ENCODE peak calls at places on chromosome 12, in eight cellular contexts. N, B, E, U, L, Y, X and D are unnamed samples.
A peak's percentile ranks its signal among the peaks of the same experiment; 100 is the strongest.

GRCh38 chr12:46409974-46410373 is 37.4 kb upstream of the SLC38A2 start:
- DNase-seq in N (no peak), B (no peak), E (no peak), U (no peak), L (no peak), Y (no peak), X (no peak), D (no peak)

GRCh38 chr12:12673296-12673695 is 22.7 kb downstream of the GPR19 start:
- DNase-seq in N (no peak), B (no peak), E (no peak), U (peak; percentile 65), L (no peak), Y (no peak), X (no peak), D (no peak)

GRCh38 chr12:1680804-1681492 is 9.9 kb upstream of the ADIPOR2 start:
- DNase-seq in N (no peak), B (no peak), E (no peak), U (no peak), L (no peak), Y (no peak), X (no peak), D (no peak)

GRCh38 chr12:11765421-11765816 is 115.9 kb downstream of the ETV6 start:
- DNase-seq in N (no peak), B (no peak), E (no peak), U (no peak), L (no peak), Y (no peak), X (no peak), D (no peak)

GRCh38 chr12:43336962-43337555 is 214.9 kb downstream of the ADAMTS20 start:
- DNase-seq in N (peak; percentile 21), B (peak; percentile 57), E (no peak), U (no peak), L (no peak), Y (peak; percentile 21), X (peak; percentile 25), D (no peak)

GRCh38 chr12:104670439-104671406 is 214.0 kb downstream of the CHST11 start:
- DNase-seq in N (peak; percentile 52), B (no peak), E (no peak), U (peak; percentile 33), L (no peak), Y (no peak), X (no peak), D (no peak)

GRCh38 chr12:130677957-130678558 is 38.0 kb downstream of the RIMBP2 start:
- DNase-seq in N (no peak), B (no peak), E (no peak), U (no peak), L (no peak), Y (no peak), X (no peak), D (no peak)

GRCh38 chr12:47808049-47808448 is 11.7 kb downstream of the HDAC7 start:
- DNase-seq in N (no peak), B (peak; percentile 34), E (no peak), U (peak; percentile 43), L (peak; percentile 40), Y (peak; percentile 73), X (no peak), D (no peak)

GRCh38 chr12:89225808-89226368 is 126.4 kb downstream of the DUSP6 start:
- DNase-seq in N (peak; percentile 32), B (peak; percentile 83), E (no peak), U (no peak), L (no peak), Y (no peak), X (no peak), D (no peak)

GRCh38 chr12:121251838-121252237 is 41.9 kb downstream of the P2RX4 start:
- DNase-seq in N (no peak), B (no peak), E (no peak), U (no peak), L (no peak), Y (no peak), X (no peak), D (no peak)

GRCh38 chr12:26109343-26109841 is 15.4 kb downstream of the BHLHE41 start:
- DNase-seq in N (no peak), B (peak; percentile 33), E (no peak), U (no peak), L (no peak), Y (no peak), X (no peak), D (no peak)

GRCh38 chr12:12219664-12220063 is 47.2 kb downstream of the LRP6 start:
- DNase-seq in N (no peak), B (no peak), E (peak; percentile 55), U (no peak), L (no peak), Y (no peak), X (no peak), D (no peak)

GRCh38 chr12:90099288-90099687 is 390.6 kb upstream of the ATP2B1 start:
- DNase-seq in N (peak; percentile 63), B (no peak), E (no peak), U (no peak), L (no peak), Y (no peak), X (no peak), D (no peak)

GRCh38 chr12:110901401-110901800 is 19.0 kb downstream of the MYL2 start:
- DNase-seq in N (no peak), B (no peak), E (peak; percentile 29), U (no peak), L (no peak), Y (no peak), X (no peak), D (no peak)

GRCh38 chr12:43285248-43285647 is 266.8 kb downstream of the ADAMTS20 start:
- DNase-seq in N (no peak), B (no peak), E (no peak), U (no peak), L (no peak), Y (no peak), X (no peak), D (no peak)

GRCh38 chr12:56299308-56299852 is 750 bp downstream of the CS start:
- DNase-seq in N (peak; percentile 27), B (no peak), E (no peak), U (no peak), L (peak; percentile 33), Y (no peak), X (no peak), D (no peak)

GRCh38 chr12:90305379-90305778 is 596.7 kb upstream of the ATP2B1 start:
- DNase-seq in N (no peak), B (peak; percentile 75), E (no peak), U (no peak), L (no peak), Y (no peak), X (no peak), D (no peak)

GRCh38 chr12:5177731-5178130 is 134.1 kb downstream of the KCNA5 start:
- DNase-seq in N (no peak), B (no peak), E (no peak), U (no peak), L (no peak), Y (no peak), X (no peak), D (no peak)

GRCh38 chr12:124913474-124914391 is 717 bp downstream of the UBC start:
- DNase-seq in N (peak; percentile 94), B (peak; percentile 93), E (peak; percentile 76), U (no peak), L (peak; percentile 74), Y (peak; percentile 64), X (peak; percentile 82), D (no peak)

GRCh38 chr12:69101505-69101904 is 137.9 kb upstream of the CPSF6 start:
- DNase-seq in N (peak; percentile 7), B (no peak), E (peak; percentile 49), U (no peak), L (no peak), Y (no peak), X (no peak), D (no peak)

GRCh38 chr12:133220521-133220920 is 15.2 kb downstream of the ANHX start:
- DNase-seq in N (no peak), B (no peak), E (no peak), U (no peak), L (no peak), Y (no peak), X (no peak), D (no peak)

DNA sequence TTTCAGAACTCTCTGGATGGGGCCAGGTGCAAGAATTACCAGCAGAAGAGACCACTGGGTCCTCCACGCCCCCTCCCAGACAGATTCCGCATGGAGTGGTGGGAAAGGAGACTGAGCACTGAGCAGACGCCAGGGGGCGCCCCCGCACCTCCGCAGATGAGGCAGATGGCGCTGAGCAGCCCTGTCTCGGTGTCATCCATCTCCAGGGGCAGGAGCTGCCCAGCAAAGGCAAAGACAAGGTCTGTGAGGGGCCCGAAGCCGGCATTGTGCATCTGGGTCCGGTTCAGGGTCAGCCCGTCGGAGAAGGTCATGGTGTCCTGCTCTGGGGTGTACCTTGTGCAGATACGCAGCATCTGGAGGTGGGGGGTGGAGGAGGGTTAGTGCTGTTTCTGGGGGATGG is 6.3 kb upstream of the ITGB7 start:
- DNase-seq in N (peak; percentile 81), B (peak; percentile 92), E (peak; percentile 59), U (no peak), L (peak; percentile 81), Y (peak; percentile 93), X (no peak), D (no peak)
- TF ChIP-seq REST in N (no peak), B (no peak), E (no peak), U (no peak), L (no peak), Y (no peak), X (no peak), D (no peak)

DNA sequence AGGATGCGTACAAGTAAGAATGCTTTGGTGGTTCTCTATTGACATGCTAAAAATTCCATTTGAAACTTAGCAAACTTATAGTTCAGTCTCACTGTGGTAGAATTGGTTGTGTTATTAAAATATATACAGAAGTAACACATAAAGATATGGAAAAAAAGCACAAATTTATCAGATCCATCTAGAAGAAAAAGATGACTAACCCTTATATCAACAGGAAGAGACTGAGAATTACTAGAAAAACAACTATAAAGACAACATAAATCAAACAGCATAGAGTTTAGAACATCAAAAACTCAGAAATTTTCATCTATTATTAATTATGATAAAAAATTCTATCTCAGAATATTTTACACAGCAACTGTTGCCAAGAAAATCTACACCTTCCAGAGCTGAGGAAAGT is 491.0 kb downstream of the ETNK1 start:
- DNase-seq in N (no peak), B (no peak), E (no peak), U (no peak), L (no peak), Y (no peak), X (no peak), D (no peak)
- H3K4me3 ChIP-seq in N (no peak overlapping the region), B (no peak overlapping the region), E (no peak overlapping the region), U (no peak overlapping the region), L (no peak overlapping the region), Y (no peak overlapping the region), X (no peak overlapping the region), D (no peak overlapping the region)

DNA sequence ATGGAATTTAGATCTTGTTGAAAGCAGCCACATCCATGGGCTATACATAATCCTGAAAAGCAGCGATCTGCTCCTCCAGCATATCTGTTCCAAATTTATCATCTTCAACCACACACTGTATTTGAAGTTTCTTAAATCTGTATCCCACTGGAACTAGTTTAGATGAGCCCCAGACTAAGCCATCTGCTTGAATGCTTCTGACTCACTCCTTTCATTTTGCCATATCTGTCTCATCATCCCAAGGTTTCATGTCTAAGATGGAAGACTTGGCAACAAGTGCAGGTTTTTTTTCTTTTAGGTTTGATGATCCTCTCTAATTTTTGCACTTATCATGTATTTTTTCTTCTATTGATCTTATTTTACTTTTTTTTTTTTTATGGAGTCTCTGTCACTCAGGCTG is 54.4 kb upstream of the TMEM263 start:
- DNase-seq in N (no peak), B (no peak), E (no peak), U (no peak), L (no peak), Y (no peak), X (no peak), D (no peak)
- TF ChIP-seq CTCF in N (no peak), B (no peak), E (no peak), U (no peak), L (no peak), Y (no peak), X (no peak), D (no peak)

GRCh38 chr12:52217223-52217622 is 15.8 kb upstream of the KRT7 start:
- DNase-seq in N (peak; percentile 75), B (peak; percentile 22), E (no peak), U (no peak), L (no peak), Y (no peak), X (no peak), D (no peak)
- TF ChIP-seq REST in N (no peak), B (no peak), E (no peak), U (no peak), L (no peak), Y (no peak), X (no peak), D (no peak)